ENCODE peak calls at places on chromosomes 6 and 20, in seven cellular contexts. K is chondrocyte, R is GM13977, W is left ventricle myocardium inferior, V is astrocyte of the cerebellum, D is WERI-Rb-1, N is type B pancreatic cell. T is an unnamed sample.

GRCh38 chr20:24989162-24989561 is 3.4 kb downstream of the APMAP start:
- DNase-seq in R (no peak), N (no peak), D (no peak), V (no peak), K (no peak), W (no peak), T (no peak)

GRCh38 chr20:6698056-6698455 is 69.4 kb upstream of the BMP2 start:
- DNase-seq in D (no peak), N (no peak), R (no peak), K (no peak), W (no peak), V (no peak), T (no peak)

GRCh38 chr20:37524221-37524700 is 3.2 kb downstream of the NNAT start:
- DNase-seq in D (peak; percentile 86), R (no peak), V (no peak), K (no peak), W (no peak), N (no peak), T (no peak)

GRCh38 chr6:27392623-27393022 is 4.1 kb downstream of the ZNF391 start:
- DNase-seq in R (no peak), K (no peak), D (no peak), W (no peak), N (no peak), V (no peak), T (no peak)

GRCh38 chr6:27279513-27280063 is 32.1 kb downstream of the PRSS16 start:
- DNase-seq in K (no peak), V (no peak), W (no peak), R (no peak), D (no peak), N (no peak), T (no peak)

GRCh38 chr6:105001906-105002305 is 45.0 kb downstream of the LIN28B start:
- DNase-seq in R (no peak), N (no peak), K (no peak), D (no peak), V (no peak), W (no peak), T (peak; percentile 40)

GRCh38 chr6:37244430-37245310 is 12.9 kb upstream of the TBC1D22B start:
- DNase-seq in V (peak; percentile 100), D (no peak), K (no peak), N (no peak), W (peak; percentile 72), R (no peak), T (no peak)

GRCh38 chr20:58815448-58815847 is 35.3 kb downstream of the GNAS-AS1 start:
- DNase-seq in N (no peak), V (no peak), R (no peak), D (no peak), K (no peak), W (no peak), T (no peak)

GRCh38 chr6:51398064-51398740 is 579.5 kb downstream of the TFAP2B start:
- DNase-seq in R (no peak), K (no peak), V (no peak), N (no peak), D (no peak), W (no peak), T (no peak)

GRCh38 chr6:126529605-126530004 is 189.7 kb downstream of the CENPW start:
- DNase-seq in D (no peak), K (no peak), N (no peak), V (no peak), W (no peak), R (no peak), T (no peak)

GRCh38 chr6:78611886-78612480 is 255.4 kb upstream of the IRAK1BP1 start:
- DNase-seq in D (no peak), W (no peak), K (no peak), R (no peak), V (no peak), N (no peak), T (no peak)

GRCh38 chr6:158861686-158862381 is 42.7 kb upstream of the EZR start:
- DNase-seq in R (no peak), D (no peak), N (no peak), K (no peak), V (no peak), W (no peak), T (no peak)

GRCh38 chr20:37364013-37364926 is 18.3 kb downstream of the SRC start:
- DNase-seq in V (no peak), R (no peak), K (peak; percentile 61), D (no peak), W (no peak), N (no peak), T (no peak)

GRCh38 chr20:3250091-3250504 is 11.1 kb upstream of the SLC4A11 start:
- DNase-seq in V (no peak), N (no peak), D (peak; percentile 53), R (no peak), W (no peak), K (no peak), T (peak; percentile 73)

GRCh38 chr6:113361014-113361645 is 496.0 kb upstream of the MARCKS start:
- DNase-seq in D (no peak), W (no peak), K (no peak), N (no peak), V (peak; percentile 80), R (no peak), T (no peak)

GRCh38 chr20:34458631-34459030 is 57.6 kb upstream of the DYNLRB1 start:
- DNase-seq in N (no peak), W (no peak), K (no peak), V (no peak), D (no peak), R (no peak), T (no peak)

GRCh38 chr20:51500936-51501335 is 41.6 kb downstream of the NFATC2 start:
- DNase-seq in K (no peak), V (no peak), W (no peak), N (no peak), D (no peak), R (no peak), T (no peak)

GRCh38 chr6:55131616-55132015 is 42.7 kb upstream of the HCRTR2 start:
- DNase-seq in K (no peak), N (no peak), V (no peak), D (no peak), W (no peak), R (no peak), T (no peak)

GRCh38 chr6:95614094-95614493 is 36.8 kb downstream of the MANEA start:
- DNase-seq in R (no peak), V (no peak), N (no peak), D (no peak), K (no peak), W (no peak), T (no peak)

GRCh38 chr6:143174516-143174915 is 113.8 kb downstream of the AIG1 start:
- DNase-seq in R (no peak), W (no peak), N (no peak), D (no peak), K (no peak), V (no peak), T (no peak)

GRCh38 chr6:143174951-143175350 is 114.3 kb downstream of the AIG1 start:
- DNase-seq in V (no peak), D (no peak), R (no peak), W (no peak), K (no peak), N (no peak), T (no peak)

GRCh38 chr6:143179096-143179495 is 118.4 kb downstream of the AIG1 start:
- DNase-seq in W (no peak), N (no peak), D (no peak), K (no peak), V (no peak), R (no peak), T (no peak)

GRCh38 chr6:143177706-143178105 is 117.0 kb downstream of the AIG1 start:
- DNase-seq in W (no peak), K (no peak), D (no peak), N (no peak), V (no peak), R (no peak), T (no peak)

GRCh38 chr6:143176090-143177021 is 115.7 kb downstream of the AIG1 start:
- DNase-seq in N (no peak), W (no peak), D (no peak), K (peak; percentile 95), R (no peak), V (peak; percentile 97), T (peak; percentile 32)
- TF ChIP-seq CTCF in N (no peak), W (no peak), D (peak; percentile 18), K (peak; percentile 74), R (no peak), V (peak; percentile 23), T (no peak)

DNA sequence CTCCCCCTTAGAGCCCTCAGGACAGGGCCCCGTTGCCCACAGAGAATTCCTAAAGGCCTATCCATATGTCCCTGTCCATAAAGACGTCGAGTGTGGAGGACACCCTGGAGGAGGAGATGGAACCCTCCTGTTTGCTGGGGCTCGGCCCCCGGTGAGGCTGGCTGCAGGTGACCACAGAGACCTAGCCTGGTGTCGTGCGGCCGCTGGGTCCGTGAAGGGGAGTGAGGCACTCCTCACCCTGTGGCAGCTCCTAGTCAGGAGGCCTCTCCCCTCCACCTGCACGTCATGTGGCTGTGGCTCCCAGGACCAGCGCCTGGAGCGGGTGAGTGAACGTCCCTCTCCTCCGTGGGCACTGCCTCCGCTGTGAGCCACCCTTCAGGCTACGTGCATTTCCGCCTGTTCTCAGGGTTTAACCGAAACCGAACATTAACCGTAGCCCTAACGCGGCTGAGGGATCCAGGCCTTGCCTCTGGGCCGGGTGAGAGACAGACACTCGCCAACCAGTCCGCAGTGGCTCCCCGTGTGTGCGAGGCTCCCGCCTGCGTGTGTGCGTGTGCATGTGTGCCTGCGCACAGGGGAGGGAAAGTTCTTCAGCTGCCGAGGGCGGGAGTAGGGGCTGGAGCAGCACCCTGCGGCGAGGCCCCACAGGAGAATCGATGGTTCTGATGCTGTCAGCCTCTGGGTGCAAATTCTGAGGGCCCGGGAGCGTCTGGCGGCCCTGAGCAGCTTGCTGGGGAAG is 5.9 kb upstream of the TCEA2 start:
- DNase-seq in R (no peak), K (no peak), N (no peak), V (no peak), D (no peak), W (no peak), T (no peak)
- TF ChIP-seq CTCF in R (no peak), K (no peak), N (no peak), V (no peak), D (no peak), W (no peak), T (no peak)

DNA sequence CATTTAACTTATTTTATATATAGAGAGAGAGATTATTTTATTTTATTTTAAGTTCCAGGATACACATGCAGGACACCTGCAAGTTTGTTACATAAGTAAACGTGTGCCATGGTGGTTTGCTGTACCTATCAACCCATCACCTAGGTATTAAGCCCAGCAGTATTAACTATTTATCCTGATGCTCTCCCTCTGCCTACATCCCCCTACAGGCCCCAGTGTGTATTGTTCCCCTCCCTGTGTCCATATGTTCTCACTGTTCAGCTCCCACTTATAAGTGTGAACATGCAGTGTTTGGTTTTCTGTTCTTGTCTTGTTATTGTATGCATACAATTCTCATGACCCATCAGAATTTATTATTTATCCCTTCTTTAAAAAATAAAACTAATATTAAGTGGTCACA is 34.6 kb downstream of the FKBP1C start:
- DNase-seq in N (no peak), D (peak; percentile 43), V (no peak), R (no peak), W (no peak), K (no peak), T (no peak)
- TF ChIP-seq CTCF in N (peak; percentile 64), D (peak; percentile 38), V (no peak), R (no peak), W (no peak), K (peak; percentile 22), T (peak; percentile 47)

DNA sequence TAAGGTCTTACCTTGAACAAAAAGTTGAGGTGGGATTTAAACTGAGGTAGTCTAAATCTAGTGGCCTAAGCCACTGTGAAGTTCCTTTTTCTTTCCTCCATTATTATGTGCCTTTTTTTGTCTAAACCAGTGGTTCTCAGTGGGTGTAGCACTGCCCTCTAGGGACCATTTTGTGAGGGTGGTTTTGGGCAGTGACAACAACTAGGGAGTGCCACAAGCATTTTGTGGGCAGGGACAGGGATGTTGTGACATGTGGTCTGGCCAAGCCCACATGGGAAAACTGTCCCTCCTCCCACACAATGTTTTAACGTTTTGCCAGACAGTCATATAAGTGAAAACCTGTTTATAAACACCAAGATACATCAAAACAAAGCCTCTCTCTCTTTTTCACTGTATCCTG is 899.4 kb upstream of the FLRT3 start:
- DNase-seq in K (no peak), D (peak; percentile 61), V (no peak), N (no peak), R (peak; percentile 22), W (no peak), T (no peak)
- TF ChIP-seq CTCF in K (peak; percentile 69), D (peak; percentile 56), V (peak; percentile 52), N (peak; percentile 69), R (peak; percentile 73), W (peak; percentile 34), T (peak; percentile 26)